ENCODE peak calls at places on chromosomes 3 and 15, in six cellular contexts. A, N, I, J, R and V are unnamed samples.

GRCh38 chr3:151169262-151169661 is 33.8 kb downstream of the GPR171 start:
- DNase-seq in R (no peak), I (peak; percentile 4), J (peak; percentile 57), A (no peak), N (no peak), V (no peak)

GRCh38 chr3:45367451-45367850 is 20.9 kb upstream of the LARS2 start:
- DNase-seq in N (peak; percentile 59), R (no peak), A (peak; percentile 48), J (no peak), I (peak; percentile 94), V (no peak)

GRCh38 chr3:55341502-55342031 is 145.5 kb downstream of the WNT5A start:
- DNase-seq in N (peak; percentile 60), J (no peak), A (no peak), I (peak; percentile 36), R (no peak), V (no peak)

GRCh38 chr3:82815417-82816058 is 1054.1 kb upstream of the GBE1 start:
- DNase-seq in J (no peak), R (no peak), I (no peak), N (no peak), A (no peak), V (no peak)

GRCh38 chr15:69735126-69735525 is 282.5 kb downstream of the RPLP1 start:
- DNase-seq in I (no peak), A (no peak), J (no peak), N (no peak), R (no peak), V (no peak)

GRCh38 chr15:68794869-68795268 is 25.8 kb downstream of the ANP32A start:
- DNase-seq in I (no peak), A (no peak), R (no peak), N (no peak), J (no peak), V (no peak)

GRCh38 chr3:61956236-61956635 is 394.9 kb downstream of the PTPRG start:
- DNase-seq in A (no peak), J (no peak), R (no peak), I (peak; percentile 74), N (peak; percentile 51), V (no peak)

GRCh38 chr15:101773496-101774100 is 29.7 kb upstream of the OR4F6 start:
- DNase-seq in J (no peak), R (no peak), A (peak; percentile 19), I (no peak), N (no peak), V (no peak)

GRCh38 chr3:137110392-137110996 is 152.7 kb downstream of the IL20RB start:
- DNase-seq in N (no peak), I (peak; percentile 33), R (no peak), A (peak; percentile 46), J (no peak), V (no peak)

GRCh38 chr3:157865449-157865862 is 240.8 kb downstream of the SHOX2 start:
- DNase-seq in R (no peak), A (peak; percentile 60), N (no peak), J (peak; percentile 48), I (no peak), V (peak; percentile 49)

GRCh38 chr3:109944836-109945235 is 607.5 kb upstream of the DPPA4 start:
- DNase-seq in I (no peak), A (no peak), J (no peak), N (no peak), R (no peak), V (no peak)

GRCh38 chr3:194571491-194571941 is 61.7 kb downstream of the TMEM44 start:
- DNase-seq in J (no peak), I (no peak), R (peak; percentile 45), A (no peak), N (no peak), V (no peak)

GRCh38 chr3:80734483-80734882 is 966.7 kb upstream of the ROBO1 start:
- DNase-seq in J (no peak), R (no peak), I (no peak), N (no peak), A (no peak), V (no peak)

GRCh38 chr3:80233576-80233975 is 465.8 kb upstream of the ROBO1 start:
- DNase-seq in N (no peak), R (no peak), I (peak; percentile 2), J (no peak), A (peak; percentile 79), V (no peak)

GRCh38 chr15:99651023-99651807 is 82.0 kb downstream of the LYSMD4 start:
- DNase-seq in A (peak; percentile 62), J (no peak), R (no peak), I (peak; percentile 74), N (peak; percentile 19), V (no peak)

GRCh38 chr3:88988906-88989305 is 118.5 kb upstream of the EPHA3 start:
- DNase-seq in A (peak; percentile 37), I (no peak), J (no peak), N (no peak), R (no peak), V (no peak)

GRCh38 chr15:53133255-53133654 is 343.1 kb upstream of the ONECUT1 start:
- DNase-seq in J (no peak), A (no peak), N (no peak), I (no peak), R (no peak), V (no peak)

GRCh38 chr3:128618398-128618726 is 32.3 kb downstream of the RPN1 start:
- DNase-seq in I (no peak), R (no peak), N (no peak), J (no peak), A (no peak), V (no peak)

GRCh38 chr15:29936353-29937049 is 114.2 kb upstream of the TJP1 start:
- DNase-seq in R (no peak), I (peak; percentile 62), A (peak; percentile 86), J (no peak), N (no peak), V (no peak)

GRCh38 chr3:122890077-122890484 is 95.2 kb downstream of the SLC49A4 start:
- DNase-seq in A (peak; percentile 39), R (peak; percentile 78), N (no peak), J (no peak), I (peak; percentile 42), V (peak; percentile 32)

GRCh38 chr3:78048698-78049097 is 1008.8 kb downstream of the ROBO2 start:
- DNase-seq in A (no peak), R (no peak), I (no peak), N (no peak), J (no peak), V (no peak)

GRCh38 chr3:42501321-42501680 is 1.1 kb upstream of the VIPR1 start:
- DNase-seq in A (no peak), J (no peak), I (no peak), R (no peak), N (no peak), V (no peak)

GRCh38 chr3:143283432-143284128 is 164.0 kb downstream of the CHST2 start:
- DNase-seq in R (no peak), J (no peak), N (peak; percentile 49), I (no peak), A (peak; percentile 89), V (no peak)

GRCh38 chr3:17580901-17581300 is 161.5 kb downstream of the TBC1D5 start:
- DNase-seq in N (no peak), R (no peak), J (no peak), A (no peak), I (no peak), V (no peak)

DNA sequence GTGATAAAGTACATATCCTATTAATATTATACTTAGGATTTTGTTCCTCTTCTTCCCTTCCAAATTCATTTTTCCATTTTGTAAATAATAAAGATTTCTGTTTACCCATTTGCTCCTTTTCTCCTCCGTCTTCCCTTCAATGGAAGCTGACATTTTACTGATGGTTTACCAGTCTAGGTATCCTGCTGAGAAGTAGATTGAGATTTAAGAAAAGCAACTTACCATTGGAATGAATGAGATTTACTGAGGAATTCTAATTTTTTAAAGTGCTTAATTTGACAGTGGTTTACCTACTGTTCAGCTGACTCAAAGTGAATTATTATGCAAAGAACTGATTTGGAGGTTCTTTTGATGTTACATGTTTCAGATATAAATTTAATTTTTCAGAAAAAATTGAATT is 2.4 kb downstream of the C15orf61 start:
- DNase-seq in N (no peak), R (no peak), J (no peak), A (no peak), I (no peak), V (no peak)
- H3K4me3 ChIP-seq in N (no peak overlapping the region), R (peak overlapping the region; percentile 70), J (peak overlapping the region; percentile 84), A (peak overlapping the region; percentile 92), I (no peak overlapping the region), V (peak overlapping the region; percentile 11)

DNA sequence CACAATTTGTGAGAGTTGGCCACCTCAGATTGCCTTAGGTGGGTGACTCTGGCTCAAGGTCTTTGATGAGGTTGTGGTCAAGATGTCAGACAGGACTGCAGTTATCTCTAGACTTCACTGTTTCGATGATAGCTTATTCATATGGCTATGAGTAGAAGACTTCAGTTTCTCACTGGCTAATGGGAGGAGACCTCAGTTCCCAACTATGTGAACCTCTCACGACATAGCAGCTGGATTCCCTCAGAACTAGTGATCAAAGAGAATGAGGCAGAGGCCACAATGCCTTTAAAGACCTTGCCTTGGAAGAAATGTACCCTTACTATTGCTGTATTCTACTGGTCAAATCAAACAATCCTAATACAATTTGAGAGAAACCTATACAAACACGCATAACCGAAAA is 607.5 kb upstream of the ROBO2 start:
- DNase-seq in N (no peak), J (no peak), R (no peak), A (no peak), I (peak; percentile 62), V (no peak)
- TF ChIP-seq CTCF in N (no peak), J (no peak), R (no peak), A (no peak), I (no peak), V (no peak)

GRCh38 chr3:49896345-49896744 is 7.3 kb downstream of the MST1R start:
- DNase-seq in R (no peak), I (no peak), A (no peak), J (no peak), N (no peak), V (no peak)
- H3K36me3 ChIP-seq in R (no peaks in the 10 kb centered on the region), I (no peaks in the 10 kb centered on the region), A (peaks cover 41% of the 10 kb centered on the region), J (peaks cover 40% of the 10 kb centered on the region), N (no peaks in the 10 kb centered on the region), V (no peaks in the 10 kb centered on the region)

GRCh38 chr15:51863131-51863530 is 33.7 kb downstream of the TMOD3 start:
- DNase-seq in N (no peak), I (no peak), J (no peak), R (no peak), A (no peak), V (no peak)

GRCh38 chr15:51866751-51867150 is 37.3 kb downstream of the TMOD3 start:
- DNase-seq in N (no peak), R (no peak), J (no peak), I (no peak), A (no peak), V (no peak)

GRCh38 chr15:51866161-51866560 is 36.7 kb downstream of the TMOD3 start:
- DNase-seq in A (no peak), R (no peak), J (no peak), I (no peak), N (no peak), V (no peak)

GRCh38 chr15:51865291-51865690 is 35.8 kb downstream of the TMOD3 start:
- DNase-seq in J (no peak), A (no peak), R (no peak), N (no peak), I (no peak), V (no peak)

DNA sequence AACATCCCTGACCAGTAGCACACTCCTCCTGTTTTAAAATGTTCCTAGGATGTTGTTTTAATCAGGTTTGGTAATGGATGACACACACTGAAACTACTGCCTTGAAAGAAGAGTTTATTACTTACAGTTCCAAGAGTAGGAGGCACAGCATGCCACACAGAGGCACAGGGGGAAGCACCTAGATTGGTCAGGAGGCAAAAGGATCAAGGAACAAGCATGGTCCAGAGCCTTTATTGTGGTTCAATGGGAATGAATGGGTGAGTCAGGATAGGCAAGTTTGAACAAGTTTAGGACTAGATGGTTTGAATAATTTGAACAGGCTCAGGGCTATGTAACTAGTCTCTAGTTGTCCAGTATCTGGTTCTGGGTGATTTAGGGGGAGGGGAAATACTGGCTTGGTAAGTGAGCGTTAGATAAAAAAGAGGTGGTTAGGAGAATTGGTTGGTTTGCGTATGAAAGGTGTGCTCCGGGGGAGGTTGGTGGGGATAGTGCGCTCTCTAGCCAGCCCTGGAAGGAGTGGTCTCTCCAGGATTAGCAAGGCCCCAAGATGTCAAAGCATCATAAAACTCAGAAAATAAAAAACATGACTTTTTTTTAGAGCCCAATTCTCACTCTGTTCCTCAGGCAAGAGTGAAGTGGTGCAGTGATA is 35.1 kb downstream of the TMOD3 start:
- DNase-seq in I (peak; percentile 47), J (no peak), R (no peak), N (no peak), A (peak; percentile 30), V (no peak)
- H3K4me3 ChIP-seq in I (no peak overlapping the region), J (no peak overlapping the region), R (no peak overlapping the region), N (no peak overlapping the region), A (no peak overlapping the region), V (no peak overlapping the region)